ENCODE peak calls at places on chromosomes 3 and 15, in four cellular contexts. S is OCI-LY7, Y is dorsolateral prefrontal cortex, R is activated B cell treated with CpG ODN at 0.5 μM for 24 hours. L is an unnamed sample.
A peak's percentile ranks its signal among the peaks of the same experiment; 100 is the strongest.

GRCh38 chr3:21326704-21327103 is 424.3 kb downstream of the ZNF385D start:
- DNase-seq in R (no peak), S (no peak), Y (no peak), L (no peak)

GRCh38 chr3:123448503-123449091 is at the start of gene ADCY5:
- DNase-seq in Y (peak; percentile 59), R (peak; percentile 23), S (no peak), L (peak; percentile 16)

GRCh38 chr3:66602237-66602636 is 101.4 kb upstream of the LRIG1 start:
- DNase-seq in R (no peak), Y (no peak), S (no peak), L (no peak)

GRCh38 chr15:25793354-25794050 is 69.6 kb downstream of the ATP10A start:
- DNase-seq in S (peak; percentile 87), Y (no peak), R (no peak), L (no peak)

GRCh38 chr3:152095472-152095871 is 173.3 kb upstream of the MBNL1 start:
- DNase-seq in S (no peak), R (no peak), Y (no peak), L (no peak)

GRCh38 chr3:61562810-61563613 is 1.6 kb downstream of the PTPRG start:
- DNase-seq in Y (peak; percentile 46), R (no peak), S (no peak), L (peak; percentile 17)

GRCh38 chr3:197256836-197257444 is 41.5 kb downstream of the DLG1 start:
- DNase-seq in R (no peak), Y (no peak), S (peak; percentile 55), L (peak; percentile 19)

GRCh38 chr15:67199881-67200763 is 54.3 kb downstream of the AAGAB start:
- DNase-seq in Y (no peak), S (no peak), R (no peak), L (no peak)

GRCh38 chr15:58221591-58222241 is 83.5 kb downstream of the AQP9 start:
- DNase-seq in R (no peak), S (peak; percentile 6), Y (no peak), L (no peak)

GRCh38 chr3:148950806-148951205 is 40.5 kb upstream of the GYG1 start:
- DNase-seq in R (no peak), S (peak; percentile 28), Y (no peak), L (no peak)

GRCh38 chr15:100732359-100733055 is 130.1 kb downstream of the ASB7 start:
- DNase-seq in Y (no peak), R (no peak), S (no peak), L (no peak)

GRCh38 chr15:85839637-85840036 is 44.9 kb upstream of the KLHL25 start:
- DNase-seq in Y (no peak), R (no peak), S (no peak), L (no peak)

GRCh38 chr15:85838655-85839054 is 43.9 kb upstream of the KLHL25 start:
- DNase-seq in S (no peak), R (no peak), Y (no peak), L (no peak)

GRCh38 chr15:85837881-85838280 is 43.2 kb upstream of the KLHL25 start:
- DNase-seq in R (no peak), S (no peak), Y (no peak), L (no peak)

GRCh38 chr15:85840079-85840801 is 45.5 kb upstream of the KLHL25 start:
- DNase-seq in R (peak; percentile 75), Y (peak; percentile 87), S (peak; percentile 82), L (peak; percentile 87)

GRCh38 chr15:85840802-85841152 is 46.1 kb upstream of the KLHL25 start:
- DNase-seq in S (no peak), R (no peak), Y (no peak), L (no peak)
- TF ChIP-seq CTCF in S (peak; percentile 36), R (no peak), Y (no peak), L (peak; percentile 35)

GRCh38 chr3:32154180-32154579 is 47.8 kb downstream of the GPD1L start:
- DNase-seq in Y (no peak), R (no peak), S (peak; percentile 50), L (no peak)
- TF ChIP-seq CTCF in Y (no peak), R (no peak), S (peak; percentile 71), L (peak; percentile 35)

DNA sequence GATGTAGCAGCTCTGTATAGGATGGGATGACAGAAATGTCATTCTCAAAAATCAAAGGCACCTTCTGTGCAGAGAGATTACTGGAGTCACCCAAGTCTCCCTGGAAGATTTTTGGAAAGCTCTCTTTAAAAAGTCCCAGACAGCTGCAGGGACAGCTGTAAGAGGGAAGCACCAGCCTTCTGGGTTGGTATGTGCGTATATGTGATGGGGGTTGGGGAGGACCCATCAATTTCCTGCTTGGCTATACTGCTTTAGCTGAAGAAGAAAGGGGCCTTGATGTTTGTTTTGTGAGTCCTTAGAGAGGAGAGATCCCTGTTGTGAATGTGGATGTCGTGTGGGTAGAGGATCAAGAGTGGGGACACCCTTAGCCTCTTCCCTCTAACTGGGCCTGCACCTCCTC is 5.4 kb upstream of the SEC11A start:
- DNase-seq in R (no peak), S (peak; percentile 27), Y (no peak), L (no peak)
- TF ChIP-seq CTCF in R (no peak), S (no peak), Y (no peak), L (no peak)

GRCh38 chr15:45110256-45110820 is 3.6 kb downstream of the DUOX2 start:
- DNase-seq in Y (no peak), S (no peak), R (no peak), L (no peak)
- TF ChIP-seq CTCF in Y (no peak), S (no peak), R (no peak), L (no peak)

GRCh38 chr3:102123590-102124190 is 274.4 kb downstream of the NFKBIZ start:
- DNase-seq in S (no peak), R (no peak), Y (no peak), L (no peak)
- TF ChIP-seq CTCF in S (no peak), R (no peak), Y (no peak), L (no peak)

GRCh38 chr3:150073513-150073912 is 102.8 kb upstream of the PFN2 start:
- DNase-seq in Y (no peak), R (no peak), S (no peak), L (no peak)
- TF ChIP-seq CTCF in Y (no peak), R (no peak), S (no peak), L (no peak)

DNA sequence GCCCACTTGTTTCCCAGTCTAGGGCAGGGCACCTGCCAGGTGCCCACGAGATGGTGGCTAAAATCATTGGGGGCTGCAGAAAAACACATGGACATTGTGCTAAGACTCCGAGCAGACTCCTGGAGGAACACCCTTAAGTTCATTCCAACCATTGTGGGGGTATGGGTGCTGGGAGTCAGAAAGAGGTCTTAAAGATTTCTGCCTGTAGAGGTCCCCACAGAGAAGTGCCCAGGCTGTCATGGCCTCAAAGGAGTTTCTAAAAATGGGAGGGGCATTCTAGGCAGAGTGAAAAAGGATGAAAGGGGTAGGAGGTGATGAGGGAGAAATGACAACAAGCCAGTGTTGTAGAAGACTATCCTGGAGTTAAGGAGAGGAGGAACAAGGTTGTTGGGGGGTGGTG is 17.1 kb downstream of the RBP1 start:
- DNase-seq in Y (no peak), S (no peak), R (no peak), L (no peak)
- TF ChIP-seq CTCF in Y (no peak), S (peak; percentile 28), R (no peak), L (no peak)

DNA sequence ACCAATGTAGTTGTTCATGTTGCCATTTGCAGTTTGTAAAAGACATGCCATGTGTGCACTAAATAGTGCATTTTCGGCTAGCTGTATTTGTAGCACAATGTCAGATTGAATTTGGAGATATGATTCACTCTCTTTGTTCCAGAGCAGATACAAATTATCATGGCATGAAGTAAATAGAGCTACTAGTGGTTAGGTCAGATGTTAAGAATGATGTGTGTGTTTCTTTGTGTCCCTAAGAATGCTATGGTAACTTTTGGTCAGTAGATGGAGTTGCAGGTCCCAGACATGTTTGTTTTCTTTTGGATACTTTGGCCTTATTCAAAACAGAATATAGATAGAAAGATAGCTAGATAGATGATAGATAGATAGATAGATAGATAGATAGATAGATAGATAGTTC is 595.8 kb downstream of the NLGN1 start:
- DNase-seq in Y (no peak), S (no peak), R (no peak), L (no peak)
- TF ChIP-seq CTCF in Y (peak; percentile 49), S (peak; percentile 59), R (no peak), L (peak; percentile 56)

DNA sequence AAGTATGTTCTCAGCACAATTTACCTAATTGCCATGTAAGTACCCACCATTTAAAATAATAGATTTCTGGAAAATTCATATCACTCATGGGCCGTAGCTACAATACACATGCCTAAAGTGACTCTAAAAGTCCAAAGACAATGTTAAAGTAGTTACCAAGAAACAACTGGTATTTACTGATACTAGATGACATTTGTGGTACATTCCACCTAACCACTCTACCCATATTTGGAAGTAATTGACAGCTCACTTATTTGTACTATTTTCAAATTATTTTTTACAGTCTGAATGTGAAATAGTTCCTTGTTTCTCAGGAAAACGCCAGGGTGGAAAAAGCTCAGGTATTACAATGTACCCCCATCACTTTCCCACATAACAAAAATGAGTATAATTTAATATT is 573.0 kb downstream of the MECOM start:
- DNase-seq in Y (no peak), R (no peak), S (no peak), L (no peak)
- TF ChIP-seq CTCF in Y (no peak), R (no peak), S (no peak), L (no peak)